ENCODE peak calls at places on chromosome 18, in ten cellular contexts. One of them, this sample, is unnamed. For H3K36me3 and H3K4me1, the result is how much of the 10 kb centered on the place peaks cover.

GRCh38 chr18:61912476-61912875 is 19.7 kb upstream of the RNF152 start:
- DNase-seq in IMR-90: no peak
- DNase-seq in pancreas: no peak
- DNase-seq in stomach: no peak
- DNase-seq in left lung: no peak
- DNase-seq in neural progenitor cell: no peak
- DNase-seq in aorta: no peak
- DNase-seq in DND-41: no peak
- DNase-seq in HCT116: no peak
- DNase-seq in psoas muscle: no peak
- DNase-seq in this sample: no peak

GRCh38 chr18:56891116-56891515 is 240.0 kb downstream of the WDR7 start:
- DNase-seq in IMR-90: no peak
- DNase-seq in pancreas: no peak
- DNase-seq in stomach: no peak
- DNase-seq in left lung: no peak
- DNase-seq in neural progenitor cell: no peak
- DNase-seq in aorta: no peak
- DNase-seq in DND-41: no peak
- DNase-seq in HCT116: no peak
- DNase-seq in psoas muscle: no peak
- DNase-seq in this sample: no peak

GRCh38 chr18:11741505-11742145 is 52.6 kb downstream of the GNAL start:
- DNase-seq in IMR-90: no peak
- DNase-seq in pancreas: no peak
- DNase-seq in stomach: no peak
- DNase-seq in left lung: no peak
- DNase-seq in neural progenitor cell: peak
- DNase-seq in aorta: no peak
- DNase-seq in DND-41: no peak
- DNase-seq in HCT116: peak
- DNase-seq in psoas muscle: no peak
- DNase-seq in this sample: no peak

GRCh38 chr18:79278896-79279295 is 116.8 kb upstream of the NFATC1 start:
- DNase-seq in IMR-90: no peak
- DNase-seq in pancreas: no peak
- DNase-seq in stomach: no peak
- DNase-seq in left lung: no peak
- DNase-seq in neural progenitor cell: no peak
- DNase-seq in aorta: no peak
- DNase-seq in DND-41: no peak
- DNase-seq in HCT116: no peak
- DNase-seq in psoas muscle: no peak
- DNase-seq in this sample: no peak

GRCh38 chr18:30280861-30281470 is 761.6 kb downstream of the DSC3 start:
- DNase-seq in IMR-90: peak
- DNase-seq in pancreas: no peak
- DNase-seq in stomach: no peak
- DNase-seq in left lung: no peak
- DNase-seq in neural progenitor cell: peak
- DNase-seq in aorta: no peak
- DNase-seq in DND-41: peak
- DNase-seq in HCT116: peak
- DNase-seq in psoas muscle: no peak
- DNase-seq in this sample: no peak

GRCh38 chr18:63157293-63158011 is 162.1 kb downstream of the BCL2 start:
- DNase-seq in IMR-90: no peak
- DNase-seq in pancreas: no peak
- DNase-seq in stomach: no peak
- DNase-seq in left lung: no peak
- DNase-seq in neural progenitor cell: no peak
- DNase-seq in aorta: no peak
- DNase-seq in DND-41: no peak
- DNase-seq in HCT116: no peak
- DNase-seq in psoas muscle: no peak
- DNase-seq in this sample: no peak

GRCh38 chr18:28003451-28003850 is 173.5 kb downstream of the CDH2 start:
- DNase-seq in IMR-90: peak
- DNase-seq in pancreas: no peak
- DNase-seq in stomach: no peak
- DNase-seq in left lung: no peak
- DNase-seq in neural progenitor cell: no peak
- DNase-seq in aorta: no peak
- DNase-seq in DND-41: no peak
- DNase-seq in HCT116: no peak
- DNase-seq in psoas muscle: no peak
- DNase-seq in this sample: no peak

GRCh38 chr18:62881509-62882016 is 166.2 kb downstream of the PHLPP1 start:
- DNase-seq in IMR-90: peak
- DNase-seq in pancreas: no peak
- DNase-seq in stomach: no peak
- DNase-seq in left lung: no peak
- DNase-seq in neural progenitor cell: no peak
- DNase-seq in aorta: peak
- DNase-seq in DND-41: no peak
- DNase-seq in HCT116: peak
- DNase-seq in psoas muscle: no peak
- DNase-seq in this sample: no peak

GRCh38 chr18:9079863-9080528 is 22.5 kb upstream of the NDUFV2 start:
- DNase-seq in IMR-90: no peak
- DNase-seq in pancreas: no peak
- DNase-seq in stomach: no peak
- DNase-seq in left lung: no peak
- DNase-seq in neural progenitor cell: no peak
- DNase-seq in aorta: no peak
- DNase-seq in DND-41: no peak
- DNase-seq in HCT116: no peak
- DNase-seq in psoas muscle: no peak
- DNase-seq in this sample: no peak
- H3K4me3 ChIP-seq in IMR-90: no peak
- H3K4me3 ChIP-seq in pancreas: no peak
- H3K4me3 ChIP-seq in stomach: no peak
- H3K4me3 ChIP-seq in left lung: no peak
- H3K4me3 ChIP-seq in neural progenitor cell: no peak
- H3K4me3 ChIP-seq in aorta: no peak
- H3K4me3 ChIP-seq in DND-41: no peak
- H3K4me3 ChIP-seq in HCT116: no peak
- H3K4me3 ChIP-seq in psoas muscle: no peak
- H3K4me3 ChIP-seq in this sample: no peak

GRCh38 chr18:36025025-36025424 is 42.3 kb downstream of the RPRD1A start:
- DNase-seq in IMR-90: peak
- DNase-seq in pancreas: no peak
- DNase-seq in stomach: no peak
- DNase-seq in left lung: no peak
- DNase-seq in neural progenitor cell: no peak
- DNase-seq in aorta: no peak
- DNase-seq in DND-41: no peak
- DNase-seq in HCT116: no peak
- DNase-seq in psoas muscle: no peak
- DNase-seq in this sample: no peak
- H3K36me3 ChIP-seq in IMR-90: under half
- H3K36me3 ChIP-seq in pancreas: under half
- H3K36me3 ChIP-seq in stomach: under half
- H3K36me3 ChIP-seq in left lung: under half
- H3K36me3 ChIP-seq in neural progenitor cell: under half
- H3K36me3 ChIP-seq in aorta: under half
- H3K36me3 ChIP-seq in DND-41: half or more
- H3K36me3 ChIP-seq in HCT116: under half
- H3K36me3 ChIP-seq in psoas muscle: under half
- H3K36me3 ChIP-seq in this sample: under half

GRCh38 chr18:3655254-3655554 is 205.2 kb downstream of the TGIF1 start:
- DNase-seq in IMR-90: no peak
- DNase-seq in pancreas: no peak
- DNase-seq in stomach: no peak
- DNase-seq in left lung: no peak
- DNase-seq in neural progenitor cell: no peak
- DNase-seq in aorta: no peak
- DNase-seq in DND-41: no peak
- DNase-seq in HCT116: no peak
- DNase-seq in psoas muscle: no peak
- DNase-seq in this sample: no peak
- H3K4me1 ChIP-seq in IMR-90: under half
- H3K4me1 ChIP-seq in pancreas: under half
- H3K4me1 ChIP-seq in stomach: under half
- H3K4me1 ChIP-seq in left lung: under half
- H3K4me1 ChIP-seq in neural progenitor cell: under half
- H3K4me1 ChIP-seq in aorta: under half
- H3K4me1 ChIP-seq in DND-41: under half
- H3K4me1 ChIP-seq in HCT116: half or more
- H3K4me1 ChIP-seq in psoas muscle: under half
- H3K4me1 ChIP-seq in this sample: under half

GRCh38 chr18:58865714-58866113 is 1.0 kb downstream of the ZNF532 start:
- DNase-seq in IMR-90: no peak
- DNase-seq in pancreas: no peak
- DNase-seq in stomach: no peak
- DNase-seq in left lung: no peak
- DNase-seq in neural progenitor cell: no peak
- DNase-seq in aorta: no peak
- DNase-seq in DND-41: no peak
- DNase-seq in HCT116: no peak
- DNase-seq in psoas muscle: no peak
- DNase-seq in this sample: no peak
- H3K4me3 ChIP-seq in IMR-90: no peak
- H3K4me3 ChIP-seq in pancreas: no peak
- H3K4me3 ChIP-seq in stomach: no peak
- H3K4me3 ChIP-seq in left lung: no peak
- H3K4me3 ChIP-seq in neural progenitor cell: peak
- H3K4me3 ChIP-seq in aorta: no peak
- H3K4me3 ChIP-seq in DND-41: no peak
- H3K4me3 ChIP-seq in HCT116: no peak
- H3K4me3 ChIP-seq in psoas muscle: peak
- H3K4me3 ChIP-seq in this sample: no peak

DNA sequence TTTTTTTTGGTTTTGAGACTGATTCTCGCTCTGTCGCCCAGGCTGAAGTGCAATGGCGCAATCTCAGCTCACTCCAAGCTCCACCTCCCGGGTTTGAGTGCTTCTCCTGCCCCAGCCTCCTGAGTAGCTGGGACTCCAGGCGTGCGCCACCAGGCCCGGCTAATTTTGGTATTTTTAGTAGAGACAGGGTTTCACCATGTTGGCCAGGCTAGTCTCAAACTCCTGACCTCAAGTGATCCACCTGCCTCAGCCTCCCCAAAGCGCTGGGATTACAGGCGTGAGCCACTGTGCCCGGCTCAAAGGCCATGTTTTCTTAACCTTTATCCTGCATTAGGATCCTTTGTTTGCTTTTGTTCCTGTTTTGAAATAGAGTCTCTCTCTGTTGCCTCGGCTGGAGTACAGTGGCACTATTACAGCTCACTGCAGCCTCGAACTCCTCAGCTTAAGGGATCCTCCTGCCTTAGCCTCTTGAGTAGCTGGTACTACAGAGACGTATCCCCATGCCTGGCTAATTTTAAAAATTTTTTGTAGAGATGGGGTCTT is 41.0 kb downstream of the NPC1 start:
- DNase-seq in IMR-90: no peak
- DNase-seq in pancreas: no peak
- DNase-seq in stomach: no peak
- DNase-seq in left lung: no peak
- DNase-seq in neural progenitor cell: no peak
- DNase-seq in aorta: no peak
- DNase-seq in DND-41: no peak
- DNase-seq in HCT116: no peak
- DNase-seq in psoas muscle: no peak
- DNase-seq in this sample: no peak
- H3K36me3 ChIP-seq in IMR-90: under half
- H3K36me3 ChIP-seq in pancreas: under half
- H3K36me3 ChIP-seq in stomach: half or more
- H3K36me3 ChIP-seq in left lung: half or more
- H3K36me3 ChIP-seq in neural progenitor cell: under half
- H3K36me3 ChIP-seq in aorta: under half
- H3K36me3 ChIP-seq in DND-41: half or more
- H3K36me3 ChIP-seq in HCT116: under half
- H3K36me3 ChIP-seq in psoas muscle: under half
- H3K36me3 ChIP-seq in this sample: under half

DNA sequence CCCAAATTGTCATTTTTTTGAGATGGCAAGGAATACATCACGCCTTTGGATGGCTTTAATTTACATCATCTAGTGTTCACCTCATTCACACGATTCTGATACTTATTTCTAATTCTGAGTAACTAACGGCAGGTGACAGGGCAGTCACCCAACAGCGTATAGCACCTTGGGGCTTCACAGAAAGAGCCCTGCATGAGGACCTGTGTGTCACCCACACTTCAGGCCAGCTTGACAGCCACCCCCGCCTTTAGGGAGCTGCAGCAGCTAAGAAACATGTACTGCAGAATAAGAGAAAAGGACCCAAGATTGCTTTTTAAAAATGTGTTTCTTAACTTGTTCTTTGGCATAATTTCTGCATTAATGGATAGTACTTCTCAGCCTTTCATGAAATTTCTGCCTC is 245.0 kb downstream of the LDLRAD4 start:
- DNase-seq in IMR-90: no peak
- DNase-seq in pancreas: no peak
- DNase-seq in stomach: no peak
- DNase-seq in left lung: no peak
- DNase-seq in neural progenitor cell: no peak
- DNase-seq in aorta: peak
- DNase-seq in DND-41: no peak
- DNase-seq in HCT116: no peak
- DNase-seq in psoas muscle: no peak
- DNase-seq in this sample: no peak
- H3K4me1 ChIP-seq in IMR-90: under half
- H3K4me1 ChIP-seq in pancreas: under half
- H3K4me1 ChIP-seq in stomach: under half
- H3K4me1 ChIP-seq in left lung: under half
- H3K4me1 ChIP-seq in neural progenitor cell: under half
- H3K4me1 ChIP-seq in aorta: under half
- H3K4me1 ChIP-seq in DND-41: half or more
- H3K4me1 ChIP-seq in HCT116: under half
- H3K4me1 ChIP-seq in psoas muscle: under half
- H3K4me1 ChIP-seq in this sample: under half

DNA sequence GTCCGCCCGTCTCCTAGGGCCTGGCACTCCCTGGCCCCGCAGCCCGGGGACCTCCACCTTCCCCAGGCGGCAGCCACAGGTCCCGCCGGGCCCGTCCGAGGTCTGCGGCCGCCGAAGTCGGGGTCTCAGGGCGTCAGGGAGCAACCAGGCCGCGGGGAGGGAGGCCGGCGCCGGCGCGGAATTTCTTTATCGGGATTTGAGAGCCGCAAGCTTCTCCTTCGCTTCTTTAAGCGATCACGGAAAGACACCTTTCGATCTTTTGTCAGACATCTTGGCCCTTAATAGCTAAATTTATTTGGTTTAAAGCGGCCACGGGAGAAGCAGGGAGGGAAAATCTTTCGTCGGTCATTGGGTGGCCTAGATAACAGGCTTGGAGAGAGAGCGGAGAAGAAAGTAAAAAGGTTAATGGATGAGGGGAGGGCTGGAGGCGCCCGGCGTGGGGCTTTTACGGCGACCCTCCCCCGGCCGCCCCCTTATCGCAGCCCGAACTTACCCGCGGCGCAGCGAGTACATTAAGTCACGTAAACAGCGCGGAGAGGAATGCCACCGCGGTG is 4.3 kb upstream of the GATA6 start:
- DNase-seq in IMR-90: no peak
- DNase-seq in pancreas: peak
- DNase-seq in stomach: no peak
- DNase-seq in left lung: peak
- DNase-seq in neural progenitor cell: peak
- DNase-seq in aorta: no peak
- DNase-seq in DND-41: no peak
- DNase-seq in HCT116: no peak
- DNase-seq in psoas muscle: no peak
- DNase-seq in this sample: no peak
- H3K4me3 ChIP-seq in IMR-90: no peak
- H3K4me3 ChIP-seq in pancreas: peak
- H3K4me3 ChIP-seq in stomach: peak
- H3K4me3 ChIP-seq in left lung: peak
- H3K4me3 ChIP-seq in neural progenitor cell: peak
- H3K4me3 ChIP-seq in aorta: peak
- H3K4me3 ChIP-seq in DND-41: no peak
- H3K4me3 ChIP-seq in HCT116: no peak
- H3K4me3 ChIP-seq in psoas muscle: peak
- H3K4me3 ChIP-seq in this sample: no peak

GRCh38 chr18:59271606-59272220 is 1.5 kb downstream of the RAX start:
- DNase-seq in IMR-90: no peak
- DNase-seq in pancreas: no peak
- DNase-seq in stomach: no peak
- DNase-seq in left lung: no peak
- DNase-seq in neural progenitor cell: peak
- DNase-seq in aorta: no peak
- DNase-seq in DND-41: no peak
- DNase-seq in HCT116: no peak
- DNase-seq in psoas muscle: no peak
- DNase-seq in this sample: no peak
- H3K36me3 ChIP-seq in IMR-90: under half
- H3K36me3 ChIP-seq in pancreas: under half
- H3K36me3 ChIP-seq in stomach: under half
- H3K36me3 ChIP-seq in left lung: under half
- H3K36me3 ChIP-seq in neural progenitor cell: under half
- H3K36me3 ChIP-seq in aorta: under half
- H3K36me3 ChIP-seq in DND-41: under half
- H3K36me3 ChIP-seq in HCT116: under half
- H3K36me3 ChIP-seq in psoas muscle: under half
- H3K36me3 ChIP-seq in this sample: under half

This sample was measured in CD8-positive, alpha-beta memory T cell.